ENCODE peak calls at places on chromosome 14, in eight cellular contexts. Z is Kasumi-1; E is mesendoderm; U is stimulated activated CD4-positive, alpha-beta T cell treated with anti-CD3 and anti-CD28 coated beads, TNF-alpha, amount 100 ng/mL, for 24 hours; O is fibroblast of the conjunctiva; N is body of pancreas; K is A673; B is HFF-Myc. Y is an unnamed sample.

GRCh38 chr14:75854247-75854799 is 127.5 kb downstream of the TGFB3 start:
- DNase-seq in Z (no peak), E (no peak), U (no peak), O (no peak), N (no peak), K (no peak), B (no peak), Y (no peak)

GRCh38 chr14:25400607-25401206 is 350.8 kb upstream of the STXBP6 start:
- DNase-seq in Z (peak; percentile 88), E (peak; percentile 57), U (no peak), O (peak; percentile 27), N (peak; percentile 55), K (peak; percentile 79), B (peak; percentile 30), Y (peak; percentile 57)

GRCh38 chr14:50635136-50635535 is 33.0 kb downstream of the SAV1 start:
- DNase-seq in Z (no peak), E (no peak), U (no peak), O (no peak), N (no peak), K (no peak), B (no peak), Y (no peak)

GRCh38 chr14:101721951-101722661 is 39.4 kb upstream of the PPP2R5C start:
- DNase-seq in Z (peak; percentile 65), E (peak; percentile 87), U (peak; percentile 52), O (no peak), N (peak; percentile 24), K (peak; percentile 76), B (peak; percentile 60), Y (peak; percentile 94)

GRCh38 chr14:40656301-40656700 is 950.4 kb upstream of the LRFN5 start:
- DNase-seq in Z (no peak), E (no peak), U (no peak), O (no peak), N (no peak), K (no peak), B (no peak), Y (no peak)

GRCh38 chr14:99198746-99199145 is 73.3 kb downstream of the BCL11B start:
- DNase-seq in Z (no peak), E (no peak), U (no peak), O (no peak), N (no peak), K (no peak), B (no peak), Y (no peak)

GRCh38 chr14:95015046-95015445 is 142.3 kb downstream of the DICER1 start:
- DNase-seq in Z (no peak), E (peak; percentile 27), U (no peak), O (no peak), N (no peak), K (no peak), B (no peak), Y (no peak)

GRCh38 chr14:64556526-64556925 is 6.8 kb downstream of the PPP1R36 start:
- DNase-seq in Z (no peak), E (peak; percentile 80), U (no peak), O (peak; percentile 49), N (no peak), K (peak; percentile 40), B (no peak), Y (no peak)

GRCh38 chr14:102590667-102591099 is 1.8 kb upstream of the RCOR1 start:
- DNase-seq in Z (no peak), E (peak; percentile 82), U (no peak), O (peak; percentile 51), N (peak; percentile 52), K (no peak), B (no peak), Y (no peak)

GRCh38 chr14:67618617-67619063 is 1.1 kb upstream of the ARG2 start:
- DNase-seq in Z (peak; percentile 94), E (peak; percentile 86), U (no peak), O (peak; percentile 80), N (no peak), K (peak; percentile 90), B (peak; percentile 79), Y (peak; percentile 77)

GRCh38 chr14:98412431-98412830 is 859.6 kb downstream of the BCL11B start:
- DNase-seq in Z (no peak), E (no peak), U (no peak), O (no peak), N (no peak), K (no peak), B (no peak), Y (no peak)

GRCh38 chr14:105818712-105819005 is 292.3 kb downstream of the TMEM121 start:
- DNase-seq in Z (no peak), E (no peak), U (no peak), O (no peak), N (no peak), K (no peak), B (no peak), Y (no peak)

GRCh38 chr14:90605430-90605829 is 208.6 kb downstream of the CALM1 start:
- DNase-seq in Z (no peak), E (peak; percentile 69), U (no peak), O (no peak), N (no peak), K (no peak), B (no peak), Y (no peak)

GRCh38 chr14:106530423-106531107 is 1004.2 kb downstream of the TMEM121 start:
- DNase-seq in Z (no peak), E (peak; percentile 9), U (no peak), O (no peak), N (no peak), K (peak; percentile 32), B (no peak), Y (no peak)

GRCh38 chr14:61498303-61498702 is 176.9 kb downstream of the PRKCH start:
- DNase-seq in Z (no peak), E (peak; percentile 70), U (no peak), O (no peak), N (no peak), K (no peak), B (no peak), Y (no peak)

GRCh38 chr14:68238956-68239355 is 419.4 kb downstream of the RAD51B start:
- DNase-seq in Z (no peak), E (no peak), U (no peak), O (no peak), N (no peak), K (no peak), B (no peak), Y (peak; percentile 64)

GRCh38 chr14:89351364-89351957 is 65.6 kb downstream of the FOXN3 start:
- DNase-seq in Z (peak; percentile 93), E (peak; percentile 66), U (no peak), O (no peak), N (peak; percentile 47), K (peak; percentile 63), B (no peak), Y (peak; percentile 64)

GRCh38 chr14:73743431-73743931 is 29.3 kb upstream of the PNMA1 start:
- DNase-seq in Z (peak; percentile 96), E (no peak), U (no peak), O (no peak), N (no peak), K (no peak), B (no peak), Y (peak; percentile 87)

GRCh38 chr14:50093496-50093895 is 22.9 kb downstream of the VCPKMT start:
- DNase-seq in Z (no peak), E (no peak), U (no peak), O (no peak), N (no peak), K (no peak), B (no peak), Y (no peak)

GRCh38 chr14:47919334-47919846 is 244.0 kb upstream of the MDGA2 start:
- DNase-seq in Z (no peak), E (no peak), U (no peak), O (no peak), N (no peak), K (no peak), B (no peak), Y (no peak)